ENCODE peak calls at places on chromosomes 11 and 22, in seven cellular contexts. Y is gastrocnemius medialis, A is HepG2, W is sigmoid colon, E is ovary, L is K562, F is adrenal gland. Z is an unnamed sample. For H3K27me3 and H3K4me1, the result is how much of the 10 kb centered on the place peaks cover.

GRCh38 chr11:8799273-8799672 is 111.7 kb upstream of the AKIP1 start:
- DNase-seq in Y (no peak), A (no peak), W (no peak), E (no peak), L (no peak), F (no peak), Z (no peak)

GRCh38 chr11:79437274-79437980 is 3.4 kb downstream of the TENM4 start:
- DNase-seq in Y (peak), A (no peak), W (peak), E (peak), L (no peak), F (peak), Z (peak)

GRCh38 chr22:28570697-28571373 is 108.8 kb downstream of the TTC28 start:
- DNase-seq in Y (no peak), A (no peak), W (no peak), E (no peak), L (no peak), F (no peak), Z (no peak)

GRCh38 chr11:44563716-44564115 is 1.7 kb upstream of the CD82 start:
- DNase-seq in Y (no peak), A (no peak), W (no peak), E (no peak), L (no peak), F (no peak), Z (no peak)

GRCh38 chr22:30968015-30968923 is at the start of gene MORC2:
- DNase-seq in Y (peak), A (peak), W (peak), E (peak), L (peak), F (peak), Z (peak)

GRCh38 chr11:121762820-121763219 is 310.1 kb upstream of the SORL1-AS1 start:
- DNase-seq in Y (no peak), A (no peak), W (no peak), E (peak), L (no peak), F (no peak), Z (no peak)

GRCh38 chr11:69497221-69497787 is 15.8 kb downstream of the LINC01488 start:
- DNase-seq in Y (peak), A (peak), W (peak), E (no peak), L (no peak), F (peak), Z (peak)

GRCh38 chr22:30806391-30806861 is 111.8 kb downstream of the OSBP2 start:
- DNase-seq in Y (no peak), A (peak), W (no peak), E (no peak), L (no peak), F (no peak), Z (no peak)

GRCh38 chr11:35484435-35484834 is 41.0 kb downstream of the PAMR1 start:
- DNase-seq in Y (no peak), A (no peak), W (no peak), E (no peak), L (no peak), F (no peak), Z (no peak)

GRCh38 chr11:118634435-118635236 is 27.2 kb downstream of the PHLDB1 start:
- DNase-seq in Y (peak), A (peak), W (peak), E (peak), L (peak), F (peak), Z (peak)

GRCh38 chr11:132632641-132633124 is 899.6 kb downstream of the OPCML start:
- DNase-seq in Y (no peak), A (no peak), W (no peak), E (no peak), L (no peak), F (no peak), Z (no peak)

GRCh38 chr11:24226606-24227005 is 270.2 kb upstream of the LUZP2 start:
- DNase-seq in Y (no peak), A (peak), W (no peak), E (no peak), L (no peak), F (no peak), Z (no peak)

GRCh38 chr11:117588166-117588810 is 208.7 kb downstream of the DSCAML1 start:
- DNase-seq in Y (no peak), A (no peak), W (peak), E (no peak), L (no peak), F (no peak), Z (no peak)

GRCh38 chr11:113556036-113556435 is 80.8 kb upstream of the DRD2 start:
- DNase-seq in Y (no peak), A (no peak), W (no peak), E (no peak), L (no peak), F (no peak), Z (no peak)

GRCh38 chr11:15485432-15485831 is 370.7 kb downstream of the INSC start:
- DNase-seq in Y (no peak), A (no peak), W (no peak), E (no peak), L (no peak), F (no peak), Z (no peak)

GRCh38 chr22:49350441-49351121 is 477.1 kb downstream of the BRD1 start:
- DNase-seq in Y (no peak), A (no peak), W (no peak), E (no peak), L (no peak), F (no peak), Z (no peak)

GRCh38 chr11:102314784-102315183 is 2.5 kb upstream of the BIRC3 start:
- DNase-seq in Y (no peak), A (no peak), W (no peak), E (no peak), L (no peak), F (no peak), Z (no peak)

GRCh38 chr22:49499433-49500075 is 328.1 kb downstream of the BRD1 start:
- DNase-seq in Y (no peak), A (no peak), W (no peak), E (no peak), L (peak), F (no peak), Z (no peak)

GRCh38 chr11:81967242-81967641 is 766.4 kb downstream of the FAM181B start:
- DNase-seq in Y (no peak), A (no peak), W (no peak), E (no peak), L (no peak), F (no peak), Z (no peak)

GRCh38 chr11:85752890-85753581 is 57.9 kb downstream of the SYTL2 start:
- DNase-seq in Y (peak), A (no peak), W (no peak), E (no peak), L (no peak), F (peak), Z (peak)

GRCh38 chr22:20435436-20436308 is 2.0 kb downstream of the SCARF2 start:
- DNase-seq in Y (no peak), A (no peak), W (peak), E (peak), L (no peak), F (no peak), Z (no peak)

GRCh38 chr11:101126551-101127347 is 2.9 kb downstream of the PGR start:
- DNase-seq in Y (no peak), A (no peak), W (no peak), E (peak), L (peak), F (peak), Z (peak)

GRCh38 chr22:35462558-35463230 is 62.8 kb downstream of the MCM5 start:
- DNase-seq in Y (no peak), A (no peak), W (no peak), E (no peak), L (no peak), F (no peak), Z (no peak)

GRCh38 chr11:15716550-15716949 is 601.8 kb downstream of the INSC start:
- DNase-seq in Y (peak), A (no peak), W (no peak), E (no peak), L (no peak), F (no peak), Z (no peak)

GRCh38 chr11:1748467-1749019 is 1.9 kb downstream of the IFITM10 start:
- DNase-seq in Y (no peak), A (no peak), W (no peak), E (no peak), L (no peak), F (peak), Z (no peak)

GRCh38 chr11:1747753-1748466 is 2.5 kb downstream of the IFITM10 start:
- DNase-seq in Y (peak), A (no peak), W (peak), E (no peak), L (no peak), F (peak), Z (no peak)

GRCh38 chr11:1750481-1750839 is at the start of gene IFITM10:
- DNase-seq in Y (peak), A (no peak), W (no peak), E (no peak), L (no peak), F (peak), Z (no peak)

GRCh38 chr11:1749787-1750351 is 526 bp downstream of the IFITM10 start:
- DNase-seq in Y (peak), A (no peak), W (no peak), E (no peak), L (no peak), F (peak), Z (no peak)

DNA sequence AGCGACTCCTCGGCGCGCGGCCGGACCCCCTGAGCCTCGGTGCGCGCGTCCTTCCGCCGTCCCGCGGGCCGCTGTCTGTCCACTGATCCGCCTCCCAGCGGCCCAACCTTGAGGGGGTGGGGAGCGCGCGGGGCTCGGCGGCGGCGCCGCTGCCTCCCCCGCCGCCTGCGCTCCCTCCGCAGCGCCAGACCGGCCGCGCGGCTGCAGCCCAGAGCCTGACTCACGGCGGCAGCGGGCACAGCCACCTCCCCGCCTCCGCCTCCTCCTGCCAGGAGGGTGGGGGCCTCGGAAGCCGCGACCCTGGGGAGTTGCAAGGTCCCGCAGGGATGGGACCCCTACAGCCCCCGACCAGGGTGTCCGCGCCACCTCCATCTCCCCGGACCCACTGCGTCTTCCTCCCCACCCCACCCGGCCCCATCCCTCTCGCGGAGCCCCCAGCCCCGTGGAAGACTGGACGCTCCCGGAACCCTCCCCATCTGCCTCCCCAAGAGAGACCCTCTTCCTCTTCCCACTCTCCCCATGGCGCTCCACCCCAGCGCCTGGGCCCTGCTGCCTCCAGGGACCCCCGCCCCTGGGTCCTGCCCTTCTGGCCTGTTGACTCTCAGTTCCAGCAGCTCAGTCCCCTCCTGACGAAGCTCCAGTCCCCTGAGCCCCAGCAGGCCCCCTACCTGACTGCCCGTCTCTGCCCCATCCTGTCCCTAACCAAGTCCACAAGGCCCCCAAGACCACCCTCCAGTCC is 1.2 kb downstream of the IFITM10 start:
- DNase-seq in Y (peak), A (no peak), W (no peak), E (no peak), L (no peak), F (peak), Z (no peak)
- TF ChIP-seq POLR2A in Y (peak), A (no peak), W (no peak), E (no peak), L (no peak), F (peak), Z (no peak)

GRCh38 chr11:1452744-1453143 is 33.8 kb downstream of the MOB2 start:
- DNase-seq in Y (no peak), A (no peak), W (no peak), E (no peak), L (no peak), F (no peak), Z (no peak)

GRCh38 chr11:1453611-1454386 is 32.8 kb downstream of the MOB2 start:
- DNase-seq in Y (no peak), A (peak), W (peak), E (no peak), L (peak), F (no peak), Z (no peak)

GRCh38 chr11:1450344-1450875 is 36.2 kb downstream of the MOB2 start:
- DNase-seq in Y (no peak), A (no peak), W (no peak), E (no peak), L (no peak), F (no peak), Z (no peak)

GRCh38 chr11:1450958-1451710 is 35.4 kb downstream of the MOB2 start:
- DNase-seq in Y (no peak), A (no peak), W (no peak), E (no peak), L (peak), F (no peak), Z (no peak)

GRCh38 chr11:1451781-1452470 is 34.7 kb downstream of the MOB2 start:
- DNase-seq in Y (no peak), A (no peak), W (no peak), E (no peak), L (no peak), F (no peak), Z (no peak)
- H3K27me3 ChIP-seq in Y (under half), A (under half), W (under half), E (under half), L (under half), F (under half), Z (under half)

DNA sequence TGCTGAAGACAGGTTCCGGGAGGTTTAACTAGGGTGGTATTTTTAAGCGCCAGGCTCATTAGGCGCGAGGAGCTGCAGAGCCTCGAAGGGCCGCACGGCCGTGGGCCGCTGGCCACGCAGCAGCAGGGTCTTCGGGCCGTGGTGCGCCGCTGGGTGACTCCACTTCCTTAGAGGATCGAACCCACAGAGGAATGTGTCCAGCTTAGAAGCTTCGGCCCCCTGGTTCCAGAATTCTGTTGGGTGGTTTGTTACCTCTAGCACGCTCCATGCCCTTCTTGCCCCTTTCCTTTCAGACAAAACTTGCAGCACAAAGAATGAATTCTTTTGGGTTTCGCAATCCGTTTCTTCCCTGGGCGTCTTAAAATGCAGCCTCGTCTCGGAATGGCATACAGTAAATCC is 773 bp upstream of the PATL1 start:
- DNase-seq in Y (peak), A (no peak), W (peak), E (peak), L (peak), F (peak), Z (peak)
- H3K4me1 ChIP-seq in Y (under half), A (under half), W (under half), E (under half), L (under half), F (under half), Z (under half)

GRCh38 chr11:65892661-65893317 is 2.3 kb downstream of the CCDC85B start:
- DNase-seq in Y (no peak), A (no peak), W (no peak), E (no peak), L (no peak), F (peak), Z (no peak)
- TF ChIP-seq POLR2A in Y (no peak), A (no peak), W (no peak), E (no peak), L (no peak), F (no peak), Z (no peak)

DNA sequence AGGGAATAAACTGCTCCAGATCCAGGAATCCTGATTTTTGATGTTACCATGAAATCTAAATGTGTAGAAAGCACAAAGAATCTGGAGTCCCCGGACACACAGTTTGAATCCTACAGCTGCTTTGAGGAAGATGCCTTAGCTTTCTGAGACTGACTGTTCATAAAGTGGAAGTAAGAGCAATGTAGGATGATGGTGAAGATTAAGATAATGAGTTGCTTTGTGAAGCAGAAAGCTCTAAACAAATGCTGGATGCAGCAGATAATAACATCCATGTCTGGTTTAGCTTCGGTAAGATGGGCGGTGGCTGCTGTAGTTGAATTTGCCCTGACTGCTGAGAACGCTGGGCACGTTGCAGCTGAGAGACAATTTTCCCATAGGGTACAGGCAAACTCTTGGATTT is 20.1 kb downstream of the OVOL1 start:
- DNase-seq in Y (no peak), A (no peak), W (no peak), E (no peak), L (no peak), F (no peak), Z (no peak)
- H3K27me3 ChIP-seq in Y (half or more), A (half or more), W (under half), E (under half), L (under half), F (under half), Z (under half)

GRCh38 chr22:37570661-37570976 is 9.3 kb downstream of the LGALS2 start:
- DNase-seq in Y (no peak), A (no peak), W (no peak), E (no peak), L (no peak), F (no peak), Z (no peak)
- H3K4me1 ChIP-seq in Y (under half), A (half or more), W (under half), E (under half), L (under half), F (half or more), Z (under half)

GRCh38 chr22:45682069-45682468 is 10.4 kb downstream of the ATXN10 start:
- DNase-seq in Y (no peak), A (no peak), W (no peak), E (no peak), L (no peak), F (no peak), Z (no peak)
- TF ChIP-seq POLR2A in Y (no peak), A (no peak), W (no peak), E (no peak), L (no peak), F (no peak), Z (no peak)

DNA sequence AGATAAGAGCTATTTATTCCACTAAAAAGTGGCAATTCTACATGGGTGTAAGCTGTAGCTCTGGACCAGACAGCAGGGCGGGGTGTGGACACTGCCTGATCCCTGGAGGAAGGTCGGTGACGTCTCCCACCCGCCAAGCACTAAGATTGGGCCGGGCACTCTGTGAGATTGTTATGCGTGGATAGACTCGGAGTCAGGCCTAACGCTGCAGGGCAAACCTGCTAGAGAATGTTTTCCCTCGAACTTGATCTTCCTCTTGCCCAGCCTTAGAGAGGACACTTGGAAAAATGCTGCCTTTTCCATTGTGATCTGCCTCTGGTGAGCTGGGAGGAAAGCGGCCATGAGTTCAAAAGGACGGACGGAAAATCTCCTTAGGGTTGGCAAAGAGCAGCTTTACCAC is 1273.4 kb downstream of the TBC1D22A start:
- DNase-seq in Y (no peak), A (no peak), W (no peak), E (no peak), L (no peak), F (no peak), Z (no peak)
- H3K27me3 ChIP-seq in Y (under half), A (under half), W (under half), E (under half), L (under half), F (under half), Z (under half)